ENCODE peak calls at places on chromosomes 2 and 18, in five cellular contexts. D is Karpas-422, Z is mammary epithelial cell, O is HCT116, M is HepG2. T is an unnamed sample.

GRCh38 chr2:223054193-223054781 is 2.3 kb downstream of the KCNE4 start:
- DNase-seq in D (no peak), M (no peak), Z (no peak), O (no peak), T (no peak)

GRCh38 chr18:79857082-79857661 is 59.4 kb downstream of the KCNG2 start:
- DNase-seq in M (peak; percentile 19), O (no peak), Z (peak; percentile 5), D (no peak), T (no peak)

GRCh38 chr2:24768601-24769000 is 24.6 kb downstream of the PTRHD1 start:
- DNase-seq in O (no peak), M (no peak), Z (no peak), D (no peak), T (no peak)

GRCh38 chr18:39453356-39453755 is 1887.8 kb upstream of the CELF4 start:
- DNase-seq in M (no peak), D (no peak), O (no peak), Z (no peak), T (no peak)

GRCh38 chr2:136538489-136538888 is 226.9 kb upstream of the THSD7B start:
- DNase-seq in O (no peak), M (no peak), Z (no peak), D (no peak), T (no peak)

GRCh38 chr2:112031473-112031872 is 23.6 kb upstream of the TMEM87B start:
- DNase-seq in M (no peak), D (no peak), Z (no peak), O (no peak), T (peak; percentile 80)

GRCh38 chr2:145752091-145752806 is 1232.3 kb upstream of the ZEB2 start:
- DNase-seq in D (peak; percentile 88), O (peak; percentile 50), Z (peak; percentile 65), M (peak; percentile 93), T (peak; percentile 47)

GRCh38 chr2:45731146-45731545 is 79.7 kb downstream of the PRKCE start:
- DNase-seq in M (no peak), O (no peak), D (no peak), Z (peak; percentile 16), T (no peak)

GRCh38 chr18:61333746-61334490 is 688 bp downstream of the CDH20 start:
- DNase-seq in Z (peak; percentile 5), O (no peak), M (no peak), D (no peak), T (no peak)

GRCh38 chr2:203732953-203733510 is 26.6 kb downstream of the CD28 start:
- DNase-seq in D (no peak), O (no peak), Z (no peak), M (no peak), T (no peak)

GRCh38 chr2:109438773-109439191 is 175.0 kb downstream of the SEPTIN10 start:
- DNase-seq in D (no peak), O (no peak), Z (peak; percentile 20), M (no peak), T (no peak)

GRCh38 chr2:36172828-36173227 is 182.8 kb upstream of the CRIM1 start:
- DNase-seq in D (no peak), M (no peak), O (no peak), Z (no peak), T (no peak)

GRCh38 chr18:44180683-44181082 is 500.0 kb upstream of the SETBP1 start:
- DNase-seq in M (no peak), O (no peak), Z (peak; percentile 72), D (no peak), T (no peak)

GRCh38 chr18:23320709-23321236 is 132.3 kb upstream of the RIOK3 start:
- DNase-seq in M (no peak), Z (no peak), D (peak; percentile 62), O (no peak), T (no peak)

GRCh38 chr2:173126819-173127218 is 51.2 kb downstream of the MAP3K20 start:
- DNase-seq in O (no peak), D (no peak), M (no peak), Z (peak; percentile 46), T (peak; percentile 21)
- H3K4me2 ChIP-seq in O (no peak overlapping the region), D (no peak overlapping the region), M (no peak overlapping the region), Z (peak overlapping the region; percentile 15), T (no peak overlapping the region)

GRCh38 chr2:217555075-217555876 is 447.5 kb downstream of the TNS1 start:
- DNase-seq in Z (no peak), M (no peak), O (no peak), D (no peak), T (no peak)

GRCh38 chr2:217553202-217553601 is 449.6 kb downstream of the TNS1 start:
- DNase-seq in Z (no peak), D (no peak), O (no peak), M (no peak), T (no peak)

GRCh38 chr2:217551229-217551909 is 451.4 kb downstream of the TNS1 start:
- DNase-seq in M (peak; percentile 20), Z (peak; percentile 11), D (no peak), O (no peak), T (no peak)

GRCh38 chr2:217552081-217552480 is 450.7 kb downstream of the TNS1 start:
- DNase-seq in Z (no peak), O (no peak), D (no peak), M (no peak), T (no peak)

GRCh38 chr2:217553689-217554088 is 449.1 kb downstream of the TNS1 start:
- DNase-seq in O (no peak), D (no peak), M (no peak), Z (no peak), T (no peak)
- H2AFZ ChIP-seq in O (no peak overlapping the region), D (no peak overlapping the region), M (no peak overlapping the region), Z (no peak overlapping the region), T (no peak overlapping the region)

GRCh38 chr2:17593445-17593840 is 52.9 kb downstream of the VSNL1 start:
- DNase-seq in O (no peak), M (no peak), Z (no peak), D (no peak), T (no peak)
- H3K27ac ChIP-seq in O (no peak overlapping the region), M (peak overlapping the region; percentile 50), Z (peak overlapping the region; percentile 98), D (no peak overlapping the region), T (no peak overlapping the region)

GRCh38 chr2:120231564-120231973 is 8.4 kb upstream of the TMEM185B start:
- DNase-seq in M (no peak), O (no peak), D (no peak), Z (no peak), T (no peak)

GRCh38 chr2:120229341-120229740 is 6.1 kb upstream of the TMEM185B start:
- DNase-seq in M (no peak), D (no peak), O (no peak), Z (no peak), T (no peak)

GRCh38 chr2:120230515-120231471 is 7.6 kb upstream of the TMEM185B start:
- DNase-seq in O (no peak), M (no peak), Z (no peak), D (no peak), T (no peak)

GRCh38 chr2:120233292-120233691 is 10.1 kb upstream of the TMEM185B start:
- DNase-seq in O (no peak), Z (no peak), D (no peak), M (no peak), T (no peak)

GRCh38 chr2:120231974-120232635 is 8.9 kb upstream of the TMEM185B start:
- DNase-seq in Z (peak; percentile 58), D (peak; percentile 48), M (no peak), O (no peak), T (peak; percentile 96)
- H3K4me2 ChIP-seq in Z (peak overlapping the region; percentile 90), D (peak overlapping the region; percentile 68), M (peak overlapping the region; percentile 95), O (no peak overlapping the region), T (peak overlapping the region; percentile 93)

GRCh38 chr18:55672574-55673361 is 84.8 kb upstream of the TCF4 start:
- DNase-seq in D (no peak), O (no peak), Z (no peak), M (no peak), T (no peak)
- H2AFZ ChIP-seq in D (no peak overlapping the region), O (no peak overlapping the region), Z (no peak overlapping the region), M (no peak overlapping the region), T (no peak overlapping the region)

T was measured in MM.1S.